ENCODE peak calls at places on chromosome 7, in six cellular contexts. T is cardiac fibroblast, Z is RWPE1, P is lower lobe of right lung, S is mucosa of descending colon, L is esophagus squamous epithelium. B is an unnamed sample.

GRCh38 chr7:123528265-123528664 is 6.1 kb downstream of the IQUB start:
- DNase-seq in T (no peak), Z (no peak), P (no peak), S (no peak), L (no peak), B (no peak)

GRCh38 chr7:55177068-55177530 is 158.3 kb downstream of the EGFR start:
- DNase-seq in T (no peak), Z (no peak), P (no peak), S (no peak), L (no peak), B (no peak)

GRCh38 chr7:94276046-94276445 is 118.6 kb upstream of the COL1A2 start:
- DNase-seq in T (no peak), Z (no peak), P (no peak), S (no peak), L (no peak), B (no peak)

GRCh38 chr7:115293628-115294236 is 371.8 kb downstream of the MDFIC start:
- DNase-seq in T (peak), Z (no peak), P (no peak), S (no peak), L (no peak), B (no peak)

GRCh38 chr7:12490105-12490688 is 80.3 kb upstream of the SCIN start:
- DNase-seq in T (peak), Z (peak), P (no peak), S (no peak), L (no peak), B (no peak)

GRCh38 chr7:41777894-41778596 is 75.2 kb upstream of the INHBA start:
- DNase-seq in T (no peak), Z (no peak), P (no peak), S (no peak), L (no peak), B (no peak)

GRCh38 chr7:41756783-41757182 is 53.9 kb upstream of the INHBA start:
- DNase-seq in T (no peak), Z (no peak), P (no peak), S (no peak), L (no peak), B (no peak)

GRCh38 chr7:118907911-118908527 is 683.5 kb downstream of the ANKRD7 start:
- DNase-seq in T (no peak), Z (no peak), P (no peak), S (no peak), L (no peak), B (no peak)

GRCh38 chr7:150717821-150718420 is 1.5 kb downstream of the GIMAP1 start:
- DNase-seq in T (no peak), Z (no peak), P (no peak), S (no peak), L (no peak), B (no peak)

GRCh38 chr7:140062118-140062527 is 628 bp downstream of the PARP12 start:
- DNase-seq in T (peak), Z (no peak), P (peak), S (peak), L (no peak), B (no peak)

GRCh38 chr7:71851776-71852548 is 560.2 kb downstream of the CALN1 start:
- DNase-seq in T (no peak), Z (no peak), P (no peak), S (no peak), L (no peak), B (no peak)
- TF ChIP-seq CTCF in T (no peak), Z (no peak), P (no peak), S (no peak), L (no peak), B (no peak)

GRCh38 chr7:1121886-1122831 is 34.2 kb downstream of the GPER1 start:
- DNase-seq in T (peak), Z (no peak), P (peak), S (peak), L (no peak), B (no peak)

GRCh38 chr7:1124816-1125602 is 35.0 kb downstream of the ZFAND2A start:
- DNase-seq in T (peak), Z (peak), P (peak), S (peak), L (no peak), B (no peak)

GRCh38 chr7:1124164-1124563 is 35.8 kb downstream of the ZFAND2A start:
- DNase-seq in T (no peak), Z (no peak), P (peak), S (peak), L (no peak), B (no peak)

GRCh38 chr7:1122832-1123501 is 35.1 kb downstream of the GPER1 start:
- DNase-seq in T (peak), Z (no peak), P (peak), S (peak), L (no peak), B (no peak)

GRCh38 chr7:1123721-1124120 is 35.8 kb downstream of the GPER1 start:
- DNase-seq in T (peak), Z (no peak), P (peak), S (peak), L (no peak), B (peak)
- TF ChIP-seq CTCF in T (peak), Z (no peak), P (peak), S (peak), L (no peak), B (peak)

GRCh38 chr7:90309872-90310271 is 11.2 kb downstream of the FAM237B start:
- DNase-seq in T (no peak), Z (no peak), P (no peak), S (no peak), L (no peak), B (no peak)
- TF ChIP-seq CTCF in T (no peak), Z (no peak), P (no peak), S (no peak), L (no peak), B (no peak)

GRCh38 chr7:83819911-83820310 is 171.0 kb upstream of the SEMA3E start:
- DNase-seq in T (no peak), Z (no peak), P (no peak), S (no peak), L (no peak), B (no peak)
- TF ChIP-seq CTCF in T (no peak), Z (no peak), P (no peak), S (no peak), L (no peak), B (no peak)

GRCh38 chr7:34281260-34281659 is 375.9 kb downstream of the BMPER start:
- DNase-seq in T (peak), Z (peak), P (no peak), S (no peak), L (no peak), B (no peak)
- TF ChIP-seq CTCF in T (peak), Z (no peak), P (no peak), S (no peak), L (no peak), B (no peak)

GRCh38 chr7:80047856-80048459 is 86.7 kb upstream of the GNAI1 start:
- DNase-seq in T (peak), Z (peak), P (no peak), S (no peak), L (no peak), B (no peak)
- TF ChIP-seq CTCF in T (peak), Z (peak), P (peak), S (no peak), L (no peak), B (peak)

DNA sequence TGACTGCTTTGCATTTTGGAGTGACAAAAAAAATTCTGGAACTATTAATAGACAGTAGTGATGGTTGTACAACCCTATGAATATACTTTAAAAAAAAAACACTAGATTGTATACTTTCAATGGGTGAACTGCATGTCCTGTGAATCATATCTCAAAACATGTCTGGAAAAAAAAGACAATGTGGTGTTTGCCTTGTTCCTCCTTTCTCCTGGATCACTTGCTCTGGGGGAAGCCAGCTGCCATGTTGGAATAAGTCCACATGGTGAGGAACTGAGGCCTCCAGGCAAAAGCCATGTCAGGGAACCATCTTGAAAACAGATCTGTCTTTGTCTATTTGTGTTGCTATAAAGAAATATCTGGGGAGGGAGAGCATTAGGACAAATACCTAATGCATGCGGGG is 39.5 kb upstream of the YAE1 start:
- DNase-seq in T (peak), Z (no peak), P (no peak), S (no peak), L (no peak), B (no peak)
- TF ChIP-seq CTCF in T (no peak), Z (no peak), P (no peak), S (no peak), L (no peak), B (no peak)

GRCh38 chr7:145848691-145849090 is 267.9 kb upstream of the CNTNAP2 start:
- DNase-seq in T (peak), Z (no peak), P (no peak), S (no peak), L (no peak), B (no peak)
- TF ChIP-seq CTCF in T (no peak), Z (no peak), P (peak), S (no peak), L (no peak), B (no peak)

DNA sequence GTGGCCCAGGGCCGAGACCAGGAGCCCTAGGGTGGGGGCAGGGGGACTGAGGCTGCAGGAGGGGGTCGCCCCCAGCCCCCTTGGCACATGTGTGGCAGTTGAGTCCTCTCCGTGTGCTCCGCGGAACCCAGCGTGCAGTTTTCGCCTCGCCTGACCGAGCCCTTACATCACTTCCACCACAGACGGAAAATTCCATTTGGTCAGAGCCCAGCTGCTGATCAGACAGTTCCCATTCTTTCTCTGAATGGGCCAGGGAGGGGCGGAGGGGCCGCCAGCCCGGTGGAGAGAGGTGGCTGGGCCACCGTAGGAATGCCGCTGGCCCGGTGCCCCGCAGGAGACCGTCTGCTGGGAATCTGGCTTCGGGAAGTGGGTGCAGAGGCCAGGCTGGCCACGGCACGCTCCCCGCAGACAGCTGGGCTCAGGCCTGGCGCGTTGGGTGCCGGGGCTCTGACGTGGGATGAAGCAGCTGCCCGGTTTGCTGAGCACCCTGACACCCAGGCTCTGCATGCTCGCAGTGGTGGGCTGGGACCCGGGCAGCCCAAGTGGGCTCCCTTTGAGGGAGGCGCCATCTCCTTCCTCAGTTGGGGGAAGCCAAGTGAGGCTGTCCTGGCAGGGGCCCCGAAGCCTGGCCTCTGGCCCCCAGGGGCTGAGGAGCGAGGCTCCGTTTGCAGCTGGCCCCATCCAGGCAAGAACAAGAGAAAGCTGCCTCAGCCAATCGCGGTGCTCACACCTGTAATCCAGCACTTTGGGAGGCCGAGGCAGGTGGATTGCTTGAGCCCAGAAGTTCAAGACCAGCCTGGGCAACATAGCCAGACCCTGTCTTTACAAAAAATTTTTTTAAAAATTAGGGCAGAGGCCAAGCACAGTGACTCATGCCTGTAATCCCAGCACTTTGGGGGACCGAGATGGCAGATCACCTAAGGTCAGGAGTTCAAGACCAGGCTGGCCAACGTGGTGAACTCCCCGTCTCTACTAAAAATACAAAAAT is 9.9 kb downstream of the TTYH3 start:
- DNase-seq in T (peak), Z (no peak), P (peak), S (peak), L (no peak), B (peak)
- TF ChIP-seq CTCF in T (no peak), Z (no peak), P (no peak), S (no peak), L (no peak), B (no peak)

DNA sequence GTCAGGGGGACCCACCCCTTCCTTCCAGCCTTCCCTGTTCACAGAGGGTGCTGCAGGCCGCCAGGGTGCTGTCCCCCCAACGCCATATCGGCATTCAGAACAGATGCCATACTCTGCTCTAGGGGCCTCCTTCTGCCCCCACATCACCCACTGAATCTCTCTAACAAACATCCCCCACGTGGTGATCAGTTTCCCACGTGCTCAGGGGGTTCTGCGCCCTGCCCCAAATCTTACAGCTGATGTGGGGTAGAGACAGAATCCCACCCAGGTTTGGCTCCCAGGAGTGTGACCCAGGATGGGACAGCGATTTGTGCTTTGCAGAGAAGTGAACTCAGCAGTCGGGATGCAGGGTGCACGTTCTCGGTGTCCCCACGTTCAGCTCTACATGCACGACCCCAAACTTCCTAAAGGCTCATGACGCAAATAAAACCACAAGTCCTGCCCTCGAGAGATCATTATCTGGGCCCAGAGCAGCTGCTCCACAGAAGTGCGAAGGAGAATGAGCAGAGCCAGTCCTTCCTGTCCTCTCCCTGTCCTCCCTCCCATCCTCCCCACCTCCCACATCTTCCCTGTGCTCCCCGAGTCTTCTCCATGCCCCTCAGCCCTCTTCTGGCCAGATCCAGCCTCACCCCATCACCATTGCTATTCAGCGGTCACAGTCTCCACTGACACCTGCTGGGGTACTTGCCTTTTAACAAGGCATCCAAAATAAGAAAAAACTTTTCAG is 423.4 kb downstream of the DNAJB6 start:
- DNase-seq in T (no peak), Z (no peak), P (no peak), S (no peak), L (no peak), B (no peak)
- TF ChIP-seq CTCF in T (no peak), Z (no peak), P (no peak), S (no peak), L (no peak), B (no peak)